ENCODE peak calls at places on chromosomes 12 and 14, in nine cellular contexts. W, E, N, L, S, Q, P, I and V are unnamed samples.
A peak's percentile ranks its signal among the peaks of the same experiment; 100 is the strongest.

GRCh38 chr14:26427059-26427458 is 170.8 kb downstream of the NOVA1 start:
- DNase-seq in W (no peak), E (no peak), N (no peak), L (no peak), S (no peak), Q (no peak), P (no peak), I (no peak), V (no peak)

GRCh38 chr14:105894978-105895881 is 368.8 kb downstream of the TMEM121 start:
- DNase-seq in W (peak; percentile 52), E (no peak), N (no peak), L (no peak), S (peak; percentile 4), Q (peak; percentile 64), P (no peak), I (peak; percentile 45), V (peak; percentile 47)

GRCh38 chr12:125029756-125030358 is 35.4 kb upstream of the AACS start:
- DNase-seq in W (no peak), E (no peak), N (no peak), L (no peak), S (no peak), Q (no peak), P (no peak), I (no peak), V (no peak)

GRCh38 chr14:70555890-70556289 is 21.1 kb upstream of the ADAM20 start:
- DNase-seq in W (peak; percentile 61), E (no peak), N (no peak), L (no peak), S (peak; percentile 14), Q (peak; percentile 64), P (no peak), I (peak; percentile 56), V (no peak)

GRCh38 chr14:51652168-51653095 is 722 bp downstream of the FRMD6 start:
- DNase-seq in W (peak; percentile 90), E (peak; percentile 56), N (peak; percentile 35), L (no peak), S (peak; percentile 43), Q (peak; percentile 92), P (peak; percentile 40), I (peak; percentile 82), V (no peak)

GRCh38 chr14:104142136-104143041 is 4.0 kb downstream of the KIF26A start:
- DNase-seq in W (peak; percentile 61), E (no peak), N (no peak), L (no peak), S (peak; percentile 10), Q (peak; percentile 34), P (no peak), I (peak; percentile 29), V (no peak)

GRCh38 chr14:99454246-99454645 is 26.4 kb downstream of the SETD3 start:
- DNase-seq in W (no peak), E (no peak), N (no peak), L (no peak), S (no peak), Q (no peak), P (no peak), I (no peak), V (no peak)

GRCh38 chr12:130563322-130563721 is 152.8 kb downstream of the RIMBP2 start:
- DNase-seq in W (no peak), E (no peak), N (no peak), L (no peak), S (no peak), Q (no peak), P (no peak), I (no peak), V (no peak)

GRCh38 chr14:55399183-55399582 is 12.4 kb downstream of the ATG14 start:
- DNase-seq in W (no peak), E (no peak), N (no peak), L (no peak), S (no peak), Q (no peak), P (no peak), I (no peak), V (no peak)

GRCh38 chr14:104519721-104520120 is 59.8 kb upstream of the C14orf180 start:
- DNase-seq in W (no peak), E (no peak), N (no peak), L (no peak), S (no peak), Q (no peak), P (no peak), I (no peak), V (no peak)

DNA sequence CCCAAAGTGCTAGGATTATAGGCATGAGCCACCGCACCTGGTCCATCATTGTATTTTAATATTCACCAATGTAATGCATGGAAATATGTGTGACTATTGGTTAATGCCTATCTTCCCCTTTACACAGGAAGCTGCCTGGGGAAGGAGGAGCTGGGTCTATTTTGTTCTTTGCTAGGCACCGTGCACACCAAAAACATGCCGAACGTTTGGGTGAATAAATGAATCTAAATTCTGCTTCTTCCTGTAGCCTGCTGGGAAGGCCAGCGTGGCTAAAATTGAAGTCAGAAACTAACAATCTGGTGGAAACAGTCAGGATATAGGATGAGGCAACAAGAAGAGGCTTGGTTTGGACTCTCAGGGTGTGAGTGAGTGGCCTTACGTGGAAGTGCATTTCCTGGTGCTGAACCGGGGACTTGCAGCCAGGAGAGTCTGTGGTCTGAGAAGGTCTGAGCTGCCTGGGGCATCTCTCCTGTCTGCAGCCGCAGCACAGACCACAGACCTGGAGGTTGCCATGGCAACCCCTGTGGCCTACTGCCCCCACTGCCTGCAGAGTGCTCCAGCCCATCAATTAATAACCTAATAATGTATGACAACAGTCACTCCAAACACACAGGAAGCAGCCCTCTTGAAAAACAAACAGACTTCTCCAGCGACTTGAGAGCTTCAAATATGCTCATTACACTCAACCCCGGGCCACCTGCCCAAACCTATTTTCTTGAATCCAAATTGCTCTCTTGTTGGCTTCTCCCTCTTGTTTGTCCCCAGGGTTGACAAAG is 5.5 kb upstream of the GPR68 start:
- DNase-seq in W (peak; percentile 44), E (no peak), N (no peak), L (no peak), S (no peak), Q (peak; percentile 49), P (no peak), I (no peak), V (no peak)
- TF ChIP-seq POLR2A in W (no peak), E (no peak), N (no peak), L (no peak), S (no peak), Q (no peak), P (no peak), I (no peak), V (no peak)

GRCh38 chr12:85059594-85059993 is 23.4 kb downstream of the LRRIQ1 start:
- DNase-seq in W (no peak), E (no peak), N (no peak), L (no peak), S (no peak), Q (no peak), P (no peak), I (no peak), V (no peak)
- H3K4me1 ChIP-seq in W (peaks cover 13% of the 10 kb centered on the region), E (no peaks in the 10 kb centered on the region), N (no peaks in the 10 kb centered on the region), L (no peaks in the 10 kb centered on the region), S (no peaks in the 10 kb centered on the region), Q (no peaks in the 10 kb centered on the region), P (no peaks in the 10 kb centered on the region), I (no peaks in the 10 kb centered on the region), V (no peaks in the 10 kb centered on the region)

GRCh38 chr14:91005716-91006115 is 54.7 kb downstream of the RPS6KA5 start:
- DNase-seq in W (no peak), E (no peak), N (no peak), L (peak; percentile 15), S (no peak), Q (no peak), P (no peak), I (no peak), V (no peak)

GRCh38 chr14:91010153-91010533 is 50.3 kb downstream of the RPS6KA5 start:
- DNase-seq in W (no peak), E (no peak), N (no peak), L (no peak), S (no peak), Q (no peak), P (no peak), I (no peak), V (no peak)

GRCh38 chr14:91008759-91009409 is 51.6 kb downstream of the RPS6KA5 start:
- DNase-seq in W (no peak), E (no peak), N (no peak), L (no peak), S (no peak), Q (no peak), P (no peak), I (no peak), V (no peak)

GRCh38 chr14:91012050-91012449 is 48.4 kb downstream of the RPS6KA5 start:
- DNase-seq in W (no peak), E (no peak), N (no peak), L (no peak), S (no peak), Q (no peak), P (no peak), I (no peak), V (no peak)

GRCh38 chr14:91009501-91010152 is 50.8 kb downstream of the RPS6KA5 start:
- DNase-seq in W (no peak), E (no peak), N (no peak), L (no peak), S (no peak), Q (no peak), P (no peak), I (no peak), V (no peak)
- H3K4me3 ChIP-seq in W (no peak overlapping the region), E (no peak overlapping the region), N (no peak overlapping the region), L (no peak overlapping the region), S (no peak overlapping the region), Q (no peak overlapping the region), P (no peak overlapping the region), I (no peak overlapping the region), V (no peak overlapping the region)

DNA sequence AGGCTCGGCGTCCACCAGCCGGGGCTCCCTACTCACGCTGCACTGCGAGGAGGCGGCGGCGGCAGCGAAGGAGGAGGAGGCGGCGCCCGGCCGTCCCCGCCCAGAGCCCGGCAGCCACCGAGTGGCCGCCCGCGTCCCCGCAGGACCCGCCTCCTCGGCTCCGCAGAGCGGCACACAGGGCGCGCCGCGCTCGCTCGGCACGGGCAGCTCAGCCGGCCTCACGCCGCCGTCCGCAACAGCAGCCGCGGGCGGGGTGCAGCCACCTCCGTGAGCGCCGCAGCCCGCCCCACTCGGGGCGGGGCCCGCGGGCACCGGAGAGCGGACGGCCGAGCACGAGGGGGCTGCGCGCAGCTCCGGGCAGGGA is at the start of gene ATP2B1:
- DNase-seq in W (peak; percentile 99), E (peak; percentile 86), N (peak; percentile 61), L (peak; percentile 47), S (peak; percentile 90), Q (peak; percentile 98), P (peak; percentile 81), I (peak; percentile 95), V (peak; percentile 81)
- TF ChIP-seq POLR2A in W (peak; percentile 85), E (peak; percentile 94), N (peak; percentile 83), L (no peak), S (no peak), Q (peak; percentile 76), P (peak; percentile 97), I (peak; percentile 97), V (no peak)

DNA sequence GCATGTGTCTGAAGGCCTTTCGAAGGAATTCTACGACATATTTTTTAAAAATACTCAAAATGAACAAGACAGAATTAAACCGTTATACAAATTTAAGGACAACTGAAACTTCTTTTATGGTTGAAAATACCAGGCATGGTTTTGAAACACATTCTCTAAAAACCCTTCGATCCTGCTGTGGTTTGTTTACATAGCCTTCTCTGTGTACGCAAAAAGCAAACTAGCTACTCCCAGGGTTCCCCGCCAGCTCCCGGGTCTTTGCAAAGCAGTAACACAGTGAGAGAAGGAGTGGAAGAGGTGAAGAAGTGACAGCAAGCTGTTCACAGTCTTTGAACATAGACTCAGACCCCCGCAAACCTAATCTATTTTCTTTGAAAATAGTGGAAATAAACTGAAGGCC is 2.2 kb upstream of the TC2N start:
- DNase-seq in W (no peak), E (no peak), N (no peak), L (no peak), S (no peak), Q (no peak), P (no peak), I (no peak), V (no peak)
- H3K4me1 ChIP-seq in W (peaks cover 78% of the 10 kb centered on the region), E (no peaks in the 10 kb centered on the region), N (peaks cover 7% of the 10 kb centered on the region), L (peaks cover 25% of the 10 kb centered on the region), S (peaks cover 60% of the 10 kb centered on the region), Q (peaks cover 62% of the 10 kb centered on the region), P (peaks cover 14% of the 10 kb centered on the region), I (peaks cover 9% of the 10 kb centered on the region), V (peaks cover 27% of the 10 kb centered on the region)

GRCh38 chr12:99153283-99153682 is 494.3 kb upstream of the GARIN6 start:
- DNase-seq in W (no peak), E (no peak), N (no peak), L (no peak), S (no peak), Q (no peak), P (no peak), I (no peak), V (no peak)
- H3K4me3 ChIP-seq in W (no peak overlapping the region), E (no peak overlapping the region), N (no peak overlapping the region), L (no peak overlapping the region), S (no peak overlapping the region), Q (no peak overlapping the region), P (no peak overlapping the region), I (no peak overlapping the region), V (no peak overlapping the region)